ENCODE peak calls at places on chromosomes 13 and 19, in seven cellular contexts. One of them, this sample, is unnamed.

GRCh38 chr19:30253581-30253996 is 118.6 kb upstream of the ZNF536 start:
- DNase-seq in HCT116: no peak
- DNase-seq in endothelial cell of umbilical vein: no peak
- DNase-seq in neural progenitor cell: peak
- DNase-seq in hepatocyte: peak
- DNase-seq in SK-N-MC: no peak
- DNase-seq in fibroblast of lung: no peak
- DNase-seq in this sample: no peak

GRCh38 chr13:107865643-107866006 is 349.7 kb downstream of the LIG4 start:
- DNase-seq in HCT116: no peak
- DNase-seq in endothelial cell of umbilical vein: no peak
- DNase-seq in neural progenitor cell: no peak
- DNase-seq in hepatocyte: no peak
- DNase-seq in SK-N-MC: no peak
- DNase-seq in fibroblast of lung: peak
- DNase-seq in this sample: no peak

GRCh38 chr13:23901365-23901764 is 4.1 kb upstream of the C1QTNF9B start:
- DNase-seq in HCT116: no peak
- DNase-seq in endothelial cell of umbilical vein: peak
- DNase-seq in neural progenitor cell: no peak
- DNase-seq in hepatocyte: no peak
- DNase-seq in SK-N-MC: no peak
- DNase-seq in fibroblast of lung: peak
- DNase-seq in this sample: peak

GRCh38 chr13:43272866-43273265 is 249.5 kb downstream of the DNAJC15 start:
- DNase-seq in HCT116: no peak
- DNase-seq in endothelial cell of umbilical vein: no peak
- DNase-seq in neural progenitor cell: peak
- DNase-seq in hepatocyte: no peak
- DNase-seq in SK-N-MC: no peak
- DNase-seq in fibroblast of lung: no peak
- DNase-seq in this sample: no peak

GRCh38 chr13:99087954-99088491 is 110.2 kb upstream of the DOCK9 start:
- DNase-seq in HCT116: no peak
- DNase-seq in endothelial cell of umbilical vein: no peak
- DNase-seq in neural progenitor cell: peak
- DNase-seq in hepatocyte: peak
- DNase-seq in SK-N-MC: no peak
- DNase-seq in fibroblast of lung: no peak
- DNase-seq in this sample: no peak

GRCh38 chr19:17772172-17772571 is 20.9 kb downstream of the FCHO1 start:
- DNase-seq in HCT116: no peak
- DNase-seq in endothelial cell of umbilical vein: no peak
- DNase-seq in neural progenitor cell: no peak
- DNase-seq in hepatocyte: no peak
- DNase-seq in SK-N-MC: no peak
- DNase-seq in fibroblast of lung: peak
- DNase-seq in this sample: peak

GRCh38 chr19:41995959-41996797 is 2.1 kb upstream of the ATP1A3 start:
- DNase-seq in HCT116: no peak
- DNase-seq in endothelial cell of umbilical vein: no peak
- DNase-seq in neural progenitor cell: peak
- DNase-seq in hepatocyte: no peak
- DNase-seq in SK-N-MC: no peak
- DNase-seq in fibroblast of lung: no peak
- DNase-seq in this sample: no peak

GRCh38 chr13:54799621-54800226 is 1771.1 kb downstream of the OLFM4 start:
- DNase-seq in HCT116: no peak
- DNase-seq in endothelial cell of umbilical vein: no peak
- DNase-seq in neural progenitor cell: no peak
- DNase-seq in hepatocyte: no peak
- DNase-seq in SK-N-MC: no peak
- DNase-seq in fibroblast of lung: no peak
- DNase-seq in this sample: no peak

GRCh38 chr19:27861411-27861975 is 1351.5 kb downstream of the UQCRFS1 start:
- DNase-seq in HCT116: no peak
- DNase-seq in endothelial cell of umbilical vein: no peak
- DNase-seq in neural progenitor cell: no peak
- DNase-seq in hepatocyte: no peak
- DNase-seq in SK-N-MC: no peak
- DNase-seq in fibroblast of lung: no peak
- DNase-seq in this sample: no peak

GRCh38 chr13:24615911-24616472 is 64.2 kb upstream of the ATP12A start:
- DNase-seq in HCT116: no peak
- DNase-seq in endothelial cell of umbilical vein: no peak
- DNase-seq in neural progenitor cell: no peak
- DNase-seq in hepatocyte: no peak
- DNase-seq in SK-N-MC: no peak
- DNase-seq in fibroblast of lung: no peak
- DNase-seq in this sample: no peak

GRCh38 chr13:32259116-32259515 is 56.0 kb downstream of the ZAR1L start:
- DNase-seq in HCT116: no peak
- DNase-seq in endothelial cell of umbilical vein: no peak
- DNase-seq in neural progenitor cell: no peak
- DNase-seq in hepatocyte: no peak
- DNase-seq in SK-N-MC: no peak
- DNase-seq in fibroblast of lung: no peak
- DNase-seq in this sample: no peak

GRCh38 chr19:27772059-27772458 is 1440.9 kb downstream of the UQCRFS1 start:
- DNase-seq in HCT116: no peak
- DNase-seq in endothelial cell of umbilical vein: no peak
- DNase-seq in neural progenitor cell: no peak
- DNase-seq in hepatocyte: no peak
- DNase-seq in SK-N-MC: no peak
- DNase-seq in fibroblast of lung: no peak
- DNase-seq in this sample: no peak

GRCh38 chr19:13339869-13340268 is 166.4 kb downstream of the CACNA1A start:
- DNase-seq in HCT116: no peak
- DNase-seq in endothelial cell of umbilical vein: no peak
- DNase-seq in neural progenitor cell: no peak
- DNase-seq in hepatocyte: no peak
- DNase-seq in SK-N-MC: no peak
- DNase-seq in fibroblast of lung: no peak
- DNase-seq in this sample: no peak

GRCh38 chr19:7260161-7260560 is 34.1 kb downstream of the INSR start:
- DNase-seq in HCT116: no peak
- DNase-seq in endothelial cell of umbilical vein: no peak
- DNase-seq in neural progenitor cell: no peak
- DNase-seq in hepatocyte: no peak
- DNase-seq in SK-N-MC: no peak
- DNase-seq in fibroblast of lung: no peak
- DNase-seq in this sample: no peak

GRCh38 chr19:6481541-6482342 is at the start of gene DENND1C:
- DNase-seq in HCT116: no peak
- DNase-seq in endothelial cell of umbilical vein: peak
- DNase-seq in neural progenitor cell: peak
- DNase-seq in hepatocyte: peak
- DNase-seq in SK-N-MC: no peak
- DNase-seq in fibroblast of lung: no peak
- DNase-seq in this sample: no peak

GRCh38 chr19:10288662-10289166 is 1.0 kb upstream of the ICAM5 start:
- DNase-seq in HCT116: peak
- DNase-seq in endothelial cell of umbilical vein: no peak
- DNase-seq in neural progenitor cell: peak
- DNase-seq in hepatocyte: no peak
- DNase-seq in SK-N-MC: peak
- DNase-seq in fibroblast of lung: peak
- DNase-seq in this sample: peak

GRCh38 chr19:18464646-18465045 is 26.7 kb upstream of the ISYNA1 start:
- DNase-seq in HCT116: no peak
- DNase-seq in endothelial cell of umbilical vein: peak
- DNase-seq in neural progenitor cell: no peak
- DNase-seq in hepatocyte: peak
- DNase-seq in SK-N-MC: no peak
- DNase-seq in fibroblast of lung: peak
- DNase-seq in this sample: no peak

GRCh38 chr19:15300533-15301194 is 31.7 kb downstream of the BRD4 start:
- DNase-seq in HCT116: no peak
- DNase-seq in endothelial cell of umbilical vein: no peak
- DNase-seq in neural progenitor cell: no peak
- DNase-seq in hepatocyte: no peak
- DNase-seq in SK-N-MC: no peak
- DNase-seq in fibroblast of lung: peak
- DNase-seq in this sample: no peak

GRCh38 chr19:36837525-36837901 is 674 bp downstream of the ZNF790 start:
- DNase-seq in HCT116: no peak
- DNase-seq in endothelial cell of umbilical vein: no peak
- DNase-seq in neural progenitor cell: no peak
- DNase-seq in hepatocyte: peak
- DNase-seq in SK-N-MC: no peak
- DNase-seq in fibroblast of lung: no peak
- DNase-seq in this sample: no peak

GRCh38 chr19:55676384-55676783 is 1.4 kb downstream of the EPN1 start:
- DNase-seq in HCT116: no peak
- DNase-seq in endothelial cell of umbilical vein: no peak
- DNase-seq in neural progenitor cell: no peak
- DNase-seq in hepatocyte: no peak
- DNase-seq in SK-N-MC: no peak
- DNase-seq in fibroblast of lung: peak
- DNase-seq in this sample: no peak

GRCh38 chr19:52269338-52270261 is at the start of gene ZNF766:
- DNase-seq in HCT116: peak
- DNase-seq in endothelial cell of umbilical vein: peak
- DNase-seq in neural progenitor cell: peak
- DNase-seq in hepatocyte: peak
- DNase-seq in SK-N-MC: peak
- DNase-seq in fibroblast of lung: peak
- DNase-seq in this sample: peak

GRCh38 chr19:19531951-19532805 is 3.5 kb downstream of the YJEFN3 start:
- DNase-seq in HCT116: no peak
- DNase-seq in endothelial cell of umbilical vein: peak
- DNase-seq in neural progenitor cell: peak
- DNase-seq in hepatocyte: peak
- DNase-seq in SK-N-MC: no peak
- DNase-seq in fibroblast of lung: peak
- DNase-seq in this sample: no peak

GRCh38 chr19:42412223-42412622 is 15.0 kb downstream of the LIPE start:
- DNase-seq in HCT116: no peak
- DNase-seq in endothelial cell of umbilical vein: no peak
- DNase-seq in neural progenitor cell: peak
- DNase-seq in hepatocyte: peak
- DNase-seq in SK-N-MC: no peak
- DNase-seq in fibroblast of lung: no peak
- DNase-seq in this sample: peak

DNA sequence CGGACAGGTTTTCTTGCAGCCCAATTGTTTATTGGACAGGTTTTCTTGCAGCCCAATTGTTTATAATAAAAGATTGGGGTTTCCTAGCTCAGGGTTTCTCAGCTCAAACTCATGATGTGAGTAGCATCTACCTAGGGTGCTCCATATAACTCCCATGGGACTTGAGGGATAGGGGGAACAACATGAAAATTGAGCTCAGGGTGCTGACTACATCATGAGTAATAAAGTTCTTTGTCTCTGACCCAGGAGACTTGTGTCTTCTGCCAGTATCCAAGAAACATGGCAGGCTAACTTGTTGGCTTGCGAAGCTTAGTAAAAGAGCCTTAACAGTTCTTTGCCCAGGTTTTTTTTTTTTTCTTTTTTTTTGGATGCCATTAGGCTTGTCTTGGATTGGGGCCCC is 59.2 kb upstream of the MYCBP2 start:
- DNase-seq in HCT116: no peak
- DNase-seq in endothelial cell of umbilical vein: no peak
- DNase-seq in neural progenitor cell: no peak
- DNase-seq in hepatocyte: no peak
- DNase-seq in SK-N-MC: no peak
- DNase-seq in fibroblast of lung: peak
- DNase-seq in this sample: no peak
- TF ChIP-seq EZH2 in HCT116: no peak
- TF ChIP-seq EZH2 in endothelial cell of umbilical vein: no peak
- TF ChIP-seq EZH2 in neural progenitor cell: no peak
- TF ChIP-seq EZH2 in hepatocyte: no peak
- TF ChIP-seq EZH2 in SK-N-MC: no peak
- TF ChIP-seq EZH2 in fibroblast of lung: no peak
- TF ChIP-seq EZH2 in this sample: no peak

GRCh38 chr13:114112826-114113322 is 19.5 kb downstream of the RASA3 start:
- DNase-seq in HCT116: no peak
- DNase-seq in endothelial cell of umbilical vein: no peak
- DNase-seq in neural progenitor cell: peak
- DNase-seq in hepatocyte: no peak
- DNase-seq in SK-N-MC: no peak
- DNase-seq in fibroblast of lung: no peak
- DNase-seq in this sample: no peak
- TF ChIP-seq EZH2 in HCT116: no peak
- TF ChIP-seq EZH2 in endothelial cell of umbilical vein: no peak
- TF ChIP-seq EZH2 in neural progenitor cell: no peak
- TF ChIP-seq EZH2 in hepatocyte: no peak
- TF ChIP-seq EZH2 in SK-N-MC: no peak
- TF ChIP-seq EZH2 in fibroblast of lung: no peak
- TF ChIP-seq EZH2 in this sample: no peak

DNA sequence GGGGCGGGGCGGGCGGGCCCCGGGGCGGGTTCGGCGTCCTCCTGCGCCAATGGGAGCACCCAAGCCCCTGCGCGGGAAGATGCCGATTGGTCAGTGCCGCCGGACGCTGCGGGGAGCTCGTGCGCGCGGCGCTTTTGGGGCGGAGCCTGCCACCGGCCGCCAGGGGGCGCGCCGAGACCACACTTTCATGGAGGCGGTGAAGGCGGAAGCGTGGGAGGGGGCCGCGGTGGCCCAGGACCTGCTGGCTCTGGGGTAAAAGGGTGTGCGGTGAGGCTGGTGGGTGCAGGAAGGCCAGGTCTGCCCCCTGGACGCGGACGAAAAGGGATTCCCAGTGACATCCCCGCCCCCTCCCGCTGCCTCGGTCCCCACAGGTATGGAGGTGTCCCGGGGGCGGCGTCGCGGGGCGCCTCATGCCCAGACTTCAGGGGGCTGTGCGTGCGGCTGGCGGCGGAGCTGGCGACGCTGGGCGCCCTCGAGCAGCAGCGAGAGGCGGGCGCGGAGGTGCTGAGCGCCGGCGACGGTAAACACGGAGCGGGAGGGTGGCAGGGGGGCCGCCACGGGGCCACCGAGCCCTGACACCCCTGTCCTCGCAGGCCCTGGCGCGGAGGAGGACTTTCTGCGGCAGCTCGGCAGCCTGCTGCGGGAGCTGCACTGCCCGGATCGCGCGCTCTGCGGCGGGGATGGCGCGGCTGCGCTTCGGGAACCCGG is at the start of gene FAM98C:
- DNase-seq in HCT116: peak
- DNase-seq in endothelial cell of umbilical vein: peak
- DNase-seq in neural progenitor cell: peak
- DNase-seq in hepatocyte: peak
- DNase-seq in SK-N-MC: peak
- DNase-seq in fibroblast of lung: peak
- DNase-seq in this sample: peak
- TF ChIP-seq EZH2 in HCT116: no peak
- TF ChIP-seq EZH2 in endothelial cell of umbilical vein: no peak
- TF ChIP-seq EZH2 in neural progenitor cell: peak
- TF ChIP-seq EZH2 in hepatocyte: no peak
- TF ChIP-seq EZH2 in SK-N-MC: no peak
- TF ChIP-seq EZH2 in fibroblast of lung: no peak
- TF ChIP-seq EZH2 in this sample: no peak

GRCh38 chr19:1748703-1749341 is 4.5 kb upstream of the ONECUT3 start:
- DNase-seq in HCT116: no peak
- DNase-seq in endothelial cell of umbilical vein: no peak
- DNase-seq in neural progenitor cell: no peak
- DNase-seq in hepatocyte: no peak
- DNase-seq in SK-N-MC: no peak
- DNase-seq in fibroblast of lung: no peak
- DNase-seq in this sample: no peak
- TF ChIP-seq EZH2 in HCT116: no peak
- TF ChIP-seq EZH2 in endothelial cell of umbilical vein: peak
- TF ChIP-seq EZH2 in neural progenitor cell: no peak
- TF ChIP-seq EZH2 in hepatocyte: peak
- TF ChIP-seq EZH2 in SK-N-MC: peak
- TF ChIP-seq EZH2 in fibroblast of lung: no peak
- TF ChIP-seq EZH2 in this sample: no peak

This sample was measured in PC-9.